ENCODE peak calls at places on chromosomes 5 and 9, in seven cellular contexts. S, K, E, A, R, T and J are unnamed samples.

GRCh38 chr5:87457706-87458105 is 45.0 kb upstream of the CCNH start:
- DNase-seq in S (no peak), K (no peak), E (no peak), A (no peak), R (no peak), T (no peak), J (no peak)

GRCh38 chr5:142119051-142119625 is 10.6 kb downstream of the NDFIP1 start:
- DNase-seq in S (no peak), K (no peak), E (no peak), A (no peak), R (no peak), T (no peak), J (no peak)

GRCh38 chr5:125679522-125679921 is 743.7 kb upstream of the GRAMD2B start:
- DNase-seq in S (no peak), K (no peak), E (no peak), A (no peak), R (no peak), T (no peak), J (no peak)

GRCh38 chr9:133009906-133010582 is 20.8 kb upstream of the GTF3C5 start:
- DNase-seq in S (no peak), K (no peak), E (no peak), A (no peak), R (no peak), T (no peak), J (no peak)

GRCh38 chr5:132033122-132033521 is 21.7 kb upstream of the ACSL6 start:
- DNase-seq in S (no peak), K (no peak), E (no peak), A (no peak), R (no peak), T (no peak), J (no peak)

GRCh38 chr5:117812866-117813265 is 1175.5 kb downstream of the DTWD2 start:
- DNase-seq in S (no peak), K (no peak), E (no peak), A (no peak), R (no peak), T (no peak), J (no peak)

GRCh38 chr9:75168270-75169185 is 80.2 kb downstream of the OSTF1 start:
- DNase-seq in S (no peak), K (no peak), E (no peak), A (no peak), R (peak; percentile 33), T (no peak), J (no peak)

GRCh38 chr5:68436686-68437520 is 221.3 kb downstream of the PIK3R1 start:
- DNase-seq in S (no peak), K (no peak), E (peak; percentile 48), A (no peak), R (no peak), T (peak; percentile 35), J (no peak)

GRCh38 chr5:157529002-157529401 is 46.6 kb downstream of the ADAM19 start:
- DNase-seq in S (no peak), K (no peak), E (no peak), A (no peak), R (no peak), T (no peak), J (no peak)

GRCh38 chr5:168288349-168289245 is 2.8 kb upstream of the WWC1 start:
- DNase-seq in S (no peak), K (peak; percentile 35), E (peak; percentile 35), A (peak; percentile 90), R (peak; percentile 91), T (no peak), J (peak; percentile 21)

GRCh38 chr5:141882594-141883183 is 4.5 kb upstream of the PCDH1 start:
- DNase-seq in S (no peak), K (peak; percentile 16), E (no peak), A (peak; percentile 7), R (no peak), T (no peak), J (peak; percentile 84)

GRCh38 chr5:115733607-115734006 is 82.9 kb downstream of the CDO1 start:
- DNase-seq in S (no peak), K (no peak), E (no peak), A (no peak), R (no peak), T (no peak), J (no peak)

GRCh38 chr5:1743769-1744085 is 55.9 kb downstream of the MRPL36 start:
- DNase-seq in S (no peak), K (no peak), E (no peak), A (no peak), R (no peak), T (no peak), J (no peak)

GRCh38 chr9:93907551-93908199 is 47.5 kb downstream of the BARX1 start:
- DNase-seq in S (no peak), K (no peak), E (no peak), A (no peak), R (no peak), T (no peak), J (no peak)

GRCh38 chr5:151620463-151620844 is 29.3 kb upstream of the FAT2 start:
- DNase-seq in S (no peak), K (peak; percentile 11), E (no peak), A (no peak), R (peak; percentile 34), T (no peak), J (no peak)

GRCh38 chr9:7489018-7489417 is 310.6 kb downstream of the DMAC1 start:
- DNase-seq in S (no peak), K (no peak), E (peak; percentile 0), A (no peak), R (no peak), T (no peak), J (no peak)

GRCh38 chr5:109479260-109479860 is 69.6 kb upstream of the PJA2 start:
- DNase-seq in S (no peak), K (peak; percentile 5), E (peak; percentile 23), A (peak; percentile 30), R (peak; percentile 26), T (no peak), J (peak; percentile 27)

GRCh38 chr5:91670565-91670964 is 287.4 kb upstream of the ARRDC3 start:
- DNase-seq in S (no peak), K (peak; percentile 37), E (no peak), A (no peak), R (no peak), T (no peak), J (peak; percentile 32)

GRCh38 chr9:108316633-108317032 is 539.2 kb downstream of the ACTL7B start:
- DNase-seq in S (no peak), K (no peak), E (no peak), A (no peak), R (no peak), T (no peak), J (no peak)

DNA sequence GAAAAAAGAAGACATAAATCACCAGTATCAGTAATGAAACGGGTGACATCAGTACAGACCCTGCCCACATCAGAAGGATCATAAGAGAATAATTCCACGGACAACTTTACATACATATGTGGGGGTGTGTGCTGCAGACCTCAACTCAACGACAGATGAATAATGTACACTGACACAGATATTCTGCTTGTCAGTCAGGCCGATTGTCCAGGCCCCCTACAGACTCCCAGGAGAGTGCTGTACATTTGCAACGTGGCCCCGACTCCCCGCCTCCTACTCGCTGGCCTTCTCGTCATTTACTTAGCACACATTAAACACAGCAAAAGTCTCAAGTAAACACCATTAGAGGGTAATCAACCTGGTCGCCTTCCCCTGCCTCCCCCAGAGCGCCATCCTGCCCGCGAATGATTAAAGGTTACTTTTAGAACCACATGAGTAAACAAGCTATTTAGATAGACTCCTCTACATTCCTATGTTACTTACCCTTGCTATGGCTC is 3.5 kb upstream of the TMED9 start:
- DNase-seq in S (no peak), K (peak; percentile 20), E (no peak), A (peak; percentile 52), R (no peak), T (no peak), J (no peak)
- TF ChIP-seq EZH2 in S (no peak), K (no peak), E (no peak), A (no peak), R (no peak), T (no peak), J (no peak)

GRCh38 chr9:136328011-136328621 is 777 bp downstream of the GPSM1 start:
- DNase-seq in S (no peak), K (no peak), E (no peak), A (peak; percentile 50), R (peak; percentile 57), T (no peak), J (no peak)
- H3K27ac ChIP-seq in S (no peak overlapping the region), K (peak overlapping the region; percentile 17), E (peak overlapping the region; percentile 87), A (peak overlapping the region; percentile 94), R (no peak overlapping the region), T (peak overlapping the region; percentile 51), J (no peak overlapping the region)

DNA sequence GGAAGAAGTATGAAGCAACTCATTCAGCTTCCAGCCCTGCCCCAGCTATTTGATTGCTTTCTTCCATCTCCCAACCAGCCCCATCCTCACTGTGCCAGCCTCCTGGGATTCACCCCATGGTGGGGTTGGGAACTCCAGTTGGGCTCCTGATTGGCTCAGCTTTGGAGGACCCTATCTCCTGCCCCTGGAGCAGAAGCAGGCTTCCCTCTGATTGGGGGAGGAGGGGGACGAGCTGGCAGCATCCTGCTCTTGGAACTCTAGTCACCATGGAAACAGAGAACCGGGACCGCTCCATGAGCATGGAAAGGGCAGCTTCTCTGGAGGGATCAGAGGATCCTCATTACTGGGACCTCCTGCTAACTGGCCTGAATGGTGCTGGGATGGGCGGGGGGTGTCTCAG is 2.6 kb downstream of the SLC6A7 start:
- DNase-seq in S (no peak), K (no peak), E (no peak), A (no peak), R (no peak), T (no peak), J (no peak)
- TF ChIP-seq EZH2 in S (no peak), K (no peak), E (no peak), A (no peak), R (no peak), T (no peak), J (no peak)

GRCh38 chr5:72817076-72817476 is 615 bp downstream of the TNPO1 start:
- DNase-seq in S (no peak), K (no peak), E (peak; percentile 72), A (peak; percentile 69), R (peak; percentile 35), T (peak; percentile 66), J (peak; percentile 68)

GRCh38 chr5:72817639-72818266 is 1.3 kb downstream of the TNPO1 start:
- DNase-seq in S (no peak), K (no peak), E (peak; percentile 2), A (no peak), R (no peak), T (no peak), J (peak; percentile 12)

GRCh38 chr5:72816297-72817075 is at the start of gene TNPO1:
- DNase-seq in S (no peak), K (peak; percentile 98), E (peak; percentile 93), A (peak; percentile 95), R (peak; percentile 85), T (peak; percentile 83), J (peak; percentile 92)

GRCh38 chr5:72821776-72822175 is 5.3 kb downstream of the TNPO1 start:
- DNase-seq in S (no peak), K (no peak), E (no peak), A (no peak), R (no peak), T (no peak), J (no peak)

DNA sequence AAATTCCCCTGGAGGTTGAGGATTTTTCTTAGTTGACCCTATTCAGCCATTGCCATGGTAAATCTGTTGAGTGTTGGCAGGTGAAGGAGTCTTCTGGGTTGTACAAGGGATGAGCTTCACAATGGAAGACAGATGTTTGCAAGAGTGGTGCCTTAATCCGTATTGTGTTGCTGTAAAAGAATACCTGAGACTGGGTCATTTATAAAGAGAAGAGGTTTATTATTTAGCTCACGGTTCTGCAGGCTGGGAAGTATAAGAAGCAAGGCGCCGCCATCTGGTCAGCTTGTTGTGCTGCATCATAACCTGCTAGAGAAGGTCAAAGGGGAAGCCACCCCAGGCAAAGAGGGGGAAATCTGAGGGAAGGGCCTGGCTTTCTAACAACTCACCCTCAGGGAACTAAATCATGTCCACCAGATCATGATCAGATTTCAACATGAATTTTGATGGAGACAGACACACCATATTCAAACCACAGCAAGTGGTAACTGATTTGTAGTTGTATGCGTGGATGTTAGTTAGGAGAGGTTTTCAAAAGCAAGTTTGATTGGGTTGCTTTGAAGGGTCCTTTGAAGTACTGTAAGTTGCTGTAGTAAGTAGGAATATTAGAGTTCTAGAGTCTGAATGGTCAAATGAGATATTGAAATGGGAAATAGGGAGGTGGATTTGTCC is 2.5 kb downstream of the TNPO1 start:
- DNase-seq in S (peak; percentile 18), K (peak; percentile 85), E (peak; percentile 47), A (peak; percentile 83), R (peak; percentile 61), T (no peak), J (peak; percentile 92)
- H3K27ac ChIP-seq in S (no peak overlapping the region), K (no peak overlapping the region), E (peak overlapping the region; percentile 4), A (no peak overlapping the region), R (no peak overlapping the region), T (no peak overlapping the region), J (no peak overlapping the region)